ENCODE peak calls at places on chromosomes 5 and 9, in five cellular contexts. Q is posterior vena cava; D is IMR-90; W is activated naive CD8-positive, alpha-beta T cell treated with anti-CD3 and anti-CD28 coated beads, Interleukin-2, amount 50 U/mL, for 24 hours; O is EL. E is an unnamed sample.

GRCh38 chr9:101311759-101312420 is 72.9 kb downstream of the BAAT start:
- DNase-seq in Q (no peak), D (peak), W (no peak), O (peak), E (no peak)

GRCh38 chr5:53191766-53192165 is 82.2 kb upstream of the MOCS2 start:
- DNase-seq in Q (no peak), D (peak), W (no peak), O (peak), E (no peak)

GRCh38 chr5:109682383-109682782 is 7.3 kb upstream of the MAN2A1 start:
- DNase-seq in Q (no peak), D (peak), W (no peak), O (peak), E (no peak)

GRCh38 chr5:171528865-171529264 is 109.4 kb downstream of the FGF18 start:
- DNase-seq in Q (no peak), D (no peak), W (no peak), O (no peak), E (no peak)

GRCh38 chr5:160398806-160399205 is 1.0 kb downstream of the FAM200C start:
- DNase-seq in Q (no peak), D (peak), W (no peak), O (peak), E (no peak)

GRCh38 chr5:54212331-54212730 is 98.0 kb downstream of the ARL15 start:
- DNase-seq in Q (no peak), D (no peak), W (no peak), O (peak), E (no peak)

GRCh38 chr5:59095480-59095879 is 512.6 kb downstream of the RAB3C start:
- DNase-seq in Q (no peak), D (peak), W (no peak), O (no peak), E (no peak)

GRCh38 chr9:3177362-3177761 is 333.5 kb upstream of the PUM3 start:
- DNase-seq in Q (no peak), D (no peak), W (no peak), O (no peak), E (no peak)

GRCh38 chr5:40656766-40657165 is 22.9 kb upstream of the PTGER4 start:
- DNase-seq in Q (no peak), D (no peak), W (no peak), O (peak), E (no peak)

GRCh38 chr5:69189162-69190086 is at the start of gene CENPH:
- DNase-seq in Q (peak), D (peak), W (peak), O (peak), E (peak)

GRCh38 chr5:73188764-73189521 is 15.9 kb downstream of the TMEM174 start:
- DNase-seq in Q (no peak), D (peak), W (no peak), O (peak), E (no peak)

GRCh38 chr5:14830210-14831005 is 41.2 kb downstream of the ANKH start:
- DNase-seq in Q (no peak), D (no peak), W (no peak), O (no peak), E (no peak)

GRCh38 chr5:39495294-39495693 is 70.5 kb upstream of the DAB2 start:
- DNase-seq in Q (no peak), D (no peak), W (no peak), O (no peak), E (no peak)

GRCh38 chr5:88785396-88786216 is 97.4 kb downstream of the MEF2C start:
- DNase-seq in Q (no peak), D (peak), W (peak), O (peak), E (no peak)

GRCh38 chr5:111223086-111223789 is 946 bp upstream of the CAMK4 start:
- DNase-seq in Q (no peak), D (no peak), W (no peak), O (no peak), E (no peak)

GRCh38 chr9:128892223-128892892 is 10.4 kb downstream of the LRRC8A start:
- DNase-seq in Q (peak), D (peak), W (no peak), O (peak), E (no peak)

GRCh38 chr5:170614071-170614490 is 110.3 kb downstream of the KCNIP1 start:
- DNase-seq in Q (peak), D (no peak), W (no peak), O (no peak), E (peak)

GRCh38 chr5:7518947-7519560 is 123.1 kb downstream of the ADCY2 start:
- DNase-seq in Q (no peak), D (no peak), W (no peak), O (no peak), E (no peak)

GRCh38 chr9:106277931-106278330 is 583.6 kb downstream of the TMEM38B start:
- DNase-seq in Q (no peak), D (no peak), W (no peak), O (peak), E (no peak)

GRCh38 chr5:143011621-143012020 is 241.4 kb downstream of the ARHGAP26 start:
- DNase-seq in Q (no peak), D (peak), W (no peak), O (peak), E (no peak)

GRCh38 chr9:129281506-129282145 is 103.6 kb upstream of the IER5L start:
- DNase-seq in Q (peak), D (no peak), W (no peak), O (no peak), E (peak)

GRCh38 chr5:95771892-95772291 is 40.8 kb downstream of the RHOBTB3 start:
- DNase-seq in Q (no peak), D (no peak), W (no peak), O (no peak), E (no peak)

GRCh38 chr5:87770601-87771121 is 357.9 kb upstream of the CCNH start:
- DNase-seq in Q (no peak), D (no peak), W (no peak), O (no peak), E (peak)

GRCh38 chr5:151686673-151687378 is at the start of gene SPARC:
- DNase-seq in Q (peak), D (peak), W (no peak), O (peak), E (peak)

GRCh38 chr9:128762664-128763449 is 8.9 kb downstream of the ZER1 start:
- DNase-seq in Q (no peak), D (no peak), W (no peak), O (no peak), E (no peak)

GRCh38 chr9:127444921-127445850 is 6.0 kb downstream of the RPL12 start:
- DNase-seq in Q (no peak), D (peak), W (no peak), O (peak), E (no peak)

GRCh38 chr9:123364241-123364824 is 8.3 kb downstream of the CRB2 start:
- DNase-seq in Q (no peak), D (peak), W (no peak), O (peak), E (no peak)

GRCh38 chr9:83236029-83236696 is 173.2 kb upstream of the RASEF start:
- DNase-seq in Q (no peak), D (no peak), W (no peak), O (no peak), E (no peak)

GRCh38 chr9:25742241-25742640 is 64.0 kb upstream of the TUSC1 start:
- DNase-seq in Q (no peak), D (no peak), W (no peak), O (no peak), E (no peak)

GRCh38 chr5:109388407-109388806 is 21.4 kb downstream of the PJA2 start:
- DNase-seq in Q (no peak), D (peak), W (no peak), O (peak), E (no peak)

GRCh38 chr5:54063817-54064216 is 246.6 kb downstream of the ARL15 start:
- DNase-seq in Q (no peak), D (peak), W (no peak), O (peak), E (no peak)